ENCODE peak calls at places on chromosomes 12 and 14, in seven cellular contexts. One of them, this sample, is unnamed.

GRCh38 chr12:82880442-82880901 is 193.8 kb downstream of the TMTC2 start:
- DNase-seq in tibial artery: no peak
- DNase-seq in esophagus squamous epithelium: no peak
- DNase-seq in coronary artery: no peak
- DNase-seq in OCI-LY7: no peak
- DNase-seq in body of pancreas: peak; percentile 28
- DNase-seq in GM23248: no peak
- DNase-seq in this sample: no peak

GRCh38 chr14:69460093-69460701 is 24.3 kb upstream of the PLEKHD1 start:
- DNase-seq in GM23248: peak; percentile 93
- DNase-seq in OCI-LY7: peak; percentile 79
- DNase-seq in tibial artery: peak; percentile 77
- DNase-seq in esophagus squamous epithelium: no peak
- DNase-seq in body of pancreas: peak; percentile 71
- DNase-seq in coronary artery: no peak
- DNase-seq in this sample: peak; percentile 81

GRCh38 chr14:77006127-77006526 is 22.4 kb downstream of the IRF2BPL start:
- DNase-seq in tibial artery: no peak
- DNase-seq in body of pancreas: peak; percentile 37
- DNase-seq in GM23248: no peak
- DNase-seq in esophagus squamous epithelium: no peak
- DNase-seq in coronary artery: no peak
- DNase-seq in OCI-LY7: no peak
- DNase-seq in this sample: no peak

GRCh38 chr14:54343276-54344121 is 53.3 kb upstream of the CDKN3 start:
- DNase-seq in body of pancreas: no peak
- DNase-seq in GM23248: no peak
- DNase-seq in coronary artery: no peak
- DNase-seq in OCI-LY7: no peak
- DNase-seq in tibial artery: no peak
- DNase-seq in esophagus squamous epithelium: no peak
- DNase-seq in this sample: no peak

GRCh38 chr12:23002381-23002780 is 377.4 kb downstream of the ETNK1 start:
- DNase-seq in coronary artery: no peak
- DNase-seq in GM23248: no peak
- DNase-seq in esophagus squamous epithelium: no peak
- DNase-seq in OCI-LY7: no peak
- DNase-seq in body of pancreas: no peak
- DNase-seq in tibial artery: no peak
- DNase-seq in this sample: no peak

GRCh38 chr12:55188974-55189556 is 31.8 kb upstream of the OR10A7 start:
- DNase-seq in GM23248: peak; percentile 63
- DNase-seq in coronary artery: no peak
- DNase-seq in esophagus squamous epithelium: no peak
- DNase-seq in tibial artery: no peak
- DNase-seq in body of pancreas: peak; percentile 30
- DNase-seq in OCI-LY7: peak; percentile 78
- DNase-seq in this sample: peak; percentile 53

GRCh38 chr12:108321688-108322087 is 17.4 kb downstream of the CMKLR1 start:
- DNase-seq in GM23248: no peak
- DNase-seq in coronary artery: no peak
- DNase-seq in tibial artery: no peak
- DNase-seq in OCI-LY7: no peak
- DNase-seq in esophagus squamous epithelium: no peak
- DNase-seq in body of pancreas: no peak
- DNase-seq in this sample: no peak

GRCh38 chr12:94732367-94732990 is 82.1 kb upstream of the TMCC3 start:
- DNase-seq in coronary artery: no peak
- DNase-seq in body of pancreas: no peak
- DNase-seq in esophagus squamous epithelium: no peak
- DNase-seq in tibial artery: no peak
- DNase-seq in OCI-LY7: no peak
- DNase-seq in GM23248: no peak
- DNase-seq in this sample: no peak

GRCh38 chr14:51395361-51395849 is 155.4 kb downstream of the TMX1 start:
- DNase-seq in body of pancreas: peak; percentile 30
- DNase-seq in esophagus squamous epithelium: no peak
- DNase-seq in coronary artery: no peak
- DNase-seq in GM23248: peak; percentile 78
- DNase-seq in OCI-LY7: no peak
- DNase-seq in tibial artery: no peak
- DNase-seq in this sample: peak; percentile 88

GRCh38 chr14:100788517-100789365 is 37.2 kb upstream of the MEG3 start:
- DNase-seq in GM23248: no peak
- DNase-seq in coronary artery: no peak
- DNase-seq in body of pancreas: peak; percentile 32
- DNase-seq in tibial artery: no peak
- DNase-seq in OCI-LY7: no peak
- DNase-seq in esophagus squamous epithelium: no peak
- DNase-seq in this sample: no peak

GRCh38 chr12:115572440-115572839 is 705.1 kb downstream of the MED13L start:
- DNase-seq in coronary artery: no peak
- DNase-seq in body of pancreas: no peak
- DNase-seq in esophagus squamous epithelium: no peak
- DNase-seq in tibial artery: no peak
- DNase-seq in OCI-LY7: no peak
- DNase-seq in GM23248: peak; percentile 4
- DNase-seq in this sample: no peak
- H3K27ac ChIP-seq in coronary artery: no peak overlapping the region
- H3K27ac ChIP-seq in body of pancreas: no peak overlapping the region
- H3K27ac ChIP-seq in esophagus squamous epithelium: no peak overlapping the region
- H3K27ac ChIP-seq in tibial artery: no peak overlapping the region
- H3K27ac ChIP-seq in OCI-LY7: no peak overlapping the region
- H3K27ac ChIP-seq in GM23248: no peak overlapping the region
- H3K27ac ChIP-seq in this sample: no peak overlapping the region

DNA sequence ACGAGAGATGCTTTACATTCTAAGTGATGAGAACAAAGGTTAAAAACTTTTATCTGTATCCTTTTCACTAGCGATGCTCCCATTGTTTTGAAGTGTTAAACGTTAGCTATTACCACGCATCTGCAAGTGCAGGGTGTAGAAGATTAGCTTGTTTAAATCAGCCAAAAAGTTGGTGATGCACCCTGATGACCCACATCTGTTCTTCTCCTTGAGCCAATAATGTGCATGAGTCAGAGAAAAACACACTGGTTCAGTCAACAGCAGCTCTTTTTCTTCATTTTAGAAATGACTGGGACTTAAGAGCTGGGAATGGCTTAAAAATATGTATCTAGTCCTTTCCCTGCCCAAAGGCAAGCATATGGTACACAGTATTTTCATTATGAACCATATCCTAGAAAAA is 323.5 kb upstream of the PDE3A start:
- DNase-seq in esophagus squamous epithelium: no peak
- DNase-seq in GM23248: peak; percentile 56
- DNase-seq in body of pancreas: no peak
- DNase-seq in tibial artery: no peak
- DNase-seq in OCI-LY7: no peak
- DNase-seq in coronary artery: no peak
- DNase-seq in this sample: no peak
- H3K27ac ChIP-seq in esophagus squamous epithelium: no peak overlapping the region
- H3K27ac ChIP-seq in GM23248: no peak overlapping the region
- H3K27ac ChIP-seq in body of pancreas: no peak overlapping the region
- H3K27ac ChIP-seq in tibial artery: peak overlapping the region; percentile 13
- H3K27ac ChIP-seq in OCI-LY7: no peak overlapping the region
- H3K27ac ChIP-seq in coronary artery: peak overlapping the region; percentile 42
- H3K27ac ChIP-seq in this sample: no peak overlapping the region

GRCh38 chr12:44526655-44527199 is 349.4 kb downstream of the NELL2 start:
- DNase-seq in coronary artery: no peak
- DNase-seq in OCI-LY7: no peak
- DNase-seq in body of pancreas: no peak
- DNase-seq in GM23248: no peak
- DNase-seq in tibial artery: no peak
- DNase-seq in esophagus squamous epithelium: no peak
- DNase-seq in this sample: no peak

GRCh38 chr12:44537354-44537753 is 338.8 kb downstream of the NELL2 start:
- DNase-seq in tibial artery: no peak
- DNase-seq in esophagus squamous epithelium: no peak
- DNase-seq in GM23248: no peak
- DNase-seq in coronary artery: no peak
- DNase-seq in body of pancreas: no peak
- DNase-seq in OCI-LY7: no peak
- DNase-seq in this sample: no peak

GRCh38 chr12:44525806-44526654 is 350.1 kb downstream of the NELL2 start:
- DNase-seq in tibial artery: no peak
- DNase-seq in OCI-LY7: no peak
- DNase-seq in body of pancreas: no peak
- DNase-seq in esophagus squamous epithelium: no peak
- DNase-seq in GM23248: no peak
- DNase-seq in coronary artery: no peak
- DNase-seq in this sample: no peak

GRCh38 chr12:44532940-44533339 is 343.2 kb downstream of the NELL2 start:
- DNase-seq in body of pancreas: no peak
- DNase-seq in coronary artery: no peak
- DNase-seq in OCI-LY7: no peak
- DNase-seq in esophagus squamous epithelium: no peak
- DNase-seq in tibial artery: no peak
- DNase-seq in GM23248: no peak
- DNase-seq in this sample: no peak

DNA sequence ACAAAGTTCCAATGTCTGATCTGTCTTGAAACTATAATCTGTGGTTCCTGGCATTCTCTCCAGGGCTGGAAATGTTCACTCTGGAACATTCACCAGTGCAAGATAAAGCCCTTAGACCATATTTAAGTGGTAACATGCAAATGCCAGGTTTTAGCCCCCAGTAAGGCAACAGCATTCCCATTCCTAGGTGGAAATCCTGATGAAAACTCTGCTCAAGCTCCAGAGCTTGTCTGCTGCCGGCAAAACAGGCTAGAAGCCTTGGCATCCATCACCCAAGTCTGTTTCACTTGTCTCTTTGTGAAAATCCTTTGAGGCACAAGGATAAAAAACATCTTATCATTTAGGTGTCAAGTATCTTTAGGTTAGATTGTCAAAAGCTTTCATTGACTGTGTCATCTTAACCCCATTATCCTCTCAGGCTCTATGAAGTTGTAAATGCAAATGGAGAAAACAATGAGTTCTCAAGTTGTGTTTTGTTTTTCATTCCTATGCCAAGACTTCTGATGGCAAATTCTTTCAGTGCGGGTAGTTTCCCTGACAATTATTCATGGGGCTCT is 344.7 kb downstream of the NELL2 start:
- DNase-seq in body of pancreas: no peak
- DNase-seq in tibial artery: no peak
- DNase-seq in OCI-LY7: no peak
- DNase-seq in coronary artery: no peak
- DNase-seq in GM23248: no peak
- DNase-seq in esophagus squamous epithelium: no peak
- DNase-seq in this sample: no peak
- H3K27ac ChIP-seq in body of pancreas: no peak overlapping the region
- H3K27ac ChIP-seq in tibial artery: no peak overlapping the region
- H3K27ac ChIP-seq in OCI-LY7: no peak overlapping the region
- H3K27ac ChIP-seq in coronary artery: no peak overlapping the region
- H3K27ac ChIP-seq in GM23248: no peak overlapping the region
- H3K27ac ChIP-seq in esophagus squamous epithelium: no peak overlapping the region
- H3K27ac ChIP-seq in this sample: no peak overlapping the region

DNA sequence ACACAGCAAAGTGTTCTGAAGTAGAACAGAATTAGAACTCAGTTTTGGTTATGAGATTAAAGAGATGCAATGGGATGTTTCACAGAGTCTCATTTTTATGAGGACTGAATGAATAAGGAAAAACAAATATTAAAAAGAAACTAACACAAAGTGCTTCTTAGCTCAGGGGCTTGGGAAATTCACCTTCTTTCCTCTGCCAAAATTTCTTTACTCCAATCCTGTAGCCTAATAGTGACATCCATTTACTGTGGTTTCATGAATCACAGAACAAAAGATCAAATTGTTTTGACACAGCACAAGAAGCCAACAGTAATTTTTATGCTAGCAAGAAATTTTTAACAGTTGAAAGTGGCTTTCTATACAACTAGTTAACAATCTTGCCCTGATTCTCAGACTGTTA is 37.7 kb downstream of the AREL1 start:
- DNase-seq in coronary artery: no peak
- DNase-seq in GM23248: no peak
- DNase-seq in esophagus squamous epithelium: no peak
- DNase-seq in OCI-LY7: no peak
- DNase-seq in tibial artery: no peak
- DNase-seq in body of pancreas: no peak
- DNase-seq in this sample: no peak
- H3K27ac ChIP-seq in coronary artery: no peak overlapping the region
- H3K27ac ChIP-seq in GM23248: no peak overlapping the region
- H3K27ac ChIP-seq in esophagus squamous epithelium: no peak overlapping the region
- H3K27ac ChIP-seq in OCI-LY7: no peak overlapping the region
- H3K27ac ChIP-seq in tibial artery: peak overlapping the region; percentile 73
- H3K27ac ChIP-seq in body of pancreas: no peak overlapping the region
- H3K27ac ChIP-seq in this sample: no peak overlapping the region

GRCh38 chr14:90399541-90400444 is 3.0 kb downstream of the CALM1 start:
- DNase-seq in tibial artery: peak; percentile 95
- DNase-seq in OCI-LY7: peak; percentile 93
- DNase-seq in esophagus squamous epithelium: peak; percentile 71
- DNase-seq in GM23248: peak; percentile 97
- DNase-seq in body of pancreas: peak; percentile 93
- DNase-seq in coronary artery: peak; percentile 89
- DNase-seq in this sample: peak; percentile 91
- H3K27ac ChIP-seq in tibial artery: peak overlapping the region; percentile 97
- H3K27ac ChIP-seq in OCI-LY7: no peak overlapping the region
- H3K27ac ChIP-seq in esophagus squamous epithelium: peak overlapping the region; percentile 97
- H3K27ac ChIP-seq in GM23248: peak overlapping the region; percentile 53
- H3K27ac ChIP-seq in body of pancreas: peak overlapping the region; percentile 89
- H3K27ac ChIP-seq in coronary artery: peak overlapping the region; percentile 94
- H3K27ac ChIP-seq in this sample: peak overlapping the region; percentile 40

GRCh38 chr12:104044158-104044557 is 5.8 kb downstream of the GLT8D2 start:
- DNase-seq in esophagus squamous epithelium: no peak
- DNase-seq in coronary artery: no peak
- DNase-seq in GM23248: no peak
- DNase-seq in OCI-LY7: no peak
- DNase-seq in tibial artery: no peak
- DNase-seq in body of pancreas: no peak
- DNase-seq in this sample: no peak

GRCh38 chr12:104046306-104046705 is 3.7 kb downstream of the GLT8D2 start:
- DNase-seq in GM23248: no peak
- DNase-seq in tibial artery: no peak
- DNase-seq in coronary artery: no peak
- DNase-seq in OCI-LY7: no peak
- DNase-seq in esophagus squamous epithelium: no peak
- DNase-seq in body of pancreas: no peak
- DNase-seq in this sample: no peak

GRCh38 chr12:104049278-104050257 is at the start of gene GLT8D2:
- DNase-seq in body of pancreas: peak; percentile 28
- DNase-seq in esophagus squamous epithelium: no peak
- DNase-seq in tibial artery: peak; percentile 82
- DNase-seq in OCI-LY7: no peak
- DNase-seq in GM23248: peak; percentile 94
- DNase-seq in coronary artery: peak; percentile 81
- DNase-seq in this sample: peak; percentile 44

GRCh38 chr12:104050436-104050835 is 449 bp upstream of the GLT8D2 start:
- DNase-seq in coronary artery: no peak
- DNase-seq in esophagus squamous epithelium: no peak
- DNase-seq in OCI-LY7: no peak
- DNase-seq in body of pancreas: no peak
- DNase-seq in tibial artery: no peak
- DNase-seq in GM23248: peak; percentile 57
- DNase-seq in this sample: no peak

DNA sequence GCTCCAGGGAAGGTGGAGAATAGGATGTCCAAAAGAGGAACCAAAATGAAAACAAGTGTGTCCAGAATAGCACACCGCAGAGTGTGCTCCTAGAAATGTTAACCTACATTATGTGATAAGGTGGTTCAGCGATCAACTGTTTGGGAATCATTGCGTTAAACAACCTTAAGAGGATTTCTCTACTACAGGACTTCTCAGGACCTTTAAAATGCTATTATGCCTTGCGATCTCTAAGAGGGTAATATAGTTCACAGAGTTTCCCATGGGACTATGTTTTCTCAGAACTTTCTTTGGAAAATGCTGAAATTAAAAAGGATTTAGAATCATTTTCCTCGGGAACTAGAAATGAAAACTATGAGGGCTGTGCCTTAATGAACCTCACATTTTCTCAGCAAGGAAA is 1.8 kb downstream of the GLT8D2 start:
- DNase-seq in body of pancreas: no peak
- DNase-seq in coronary artery: no peak
- DNase-seq in OCI-LY7: no peak
- DNase-seq in tibial artery: no peak
- DNase-seq in esophagus squamous epithelium: no peak
- DNase-seq in GM23248: no peak
- DNase-seq in this sample: no peak
- H3K27ac ChIP-seq in body of pancreas: no peak overlapping the region
- H3K27ac ChIP-seq in coronary artery: no peak overlapping the region
- H3K27ac ChIP-seq in OCI-LY7: no peak overlapping the region
- H3K27ac ChIP-seq in tibial artery: peak overlapping the region; percentile 77
- H3K27ac ChIP-seq in esophagus squamous epithelium: no peak overlapping the region
- H3K27ac ChIP-seq in GM23248: peak overlapping the region; percentile 92
- H3K27ac ChIP-seq in this sample: no peak overlapping the region